ENCODE peak calls at places on chromosomes 7 and 10, in ten cellular contexts. Q is activated effector memory CD4-positive, alpha-beta T cell treated with Interleukin-2 at 50 U/mL for 16 hours; P is WERI-Rb-1; S is stimulated activated naive B cell treated with anti-CD40 and anti-IgM and Interleukin-4, amounts not matched to agents 10 μg/mL and 1 μg/mL and 100 μg/mL, for 72 hours; L is body of pancreas; F is Caco-2; R is activated CD4-positive, alpha-beta T cell treated with anti-CD3 and anti-CD28 coated beads, Interleukin-2, amount 10 ng/mL, durations not matched to agents 7 days and 5 days; K is HCEC 1CT; I is A549; H is Calu3. C is an unnamed sample.
A peak's percentile ranks its signal among the peaks of the same experiment; 100 is the strongest.

GRCh38 chr10:125982256-125982948 is 86.0 kb downstream of the FANK1 start:
- DNase-seq in P (peak; percentile 32), F (peak; percentile 49), I (peak; percentile 35), S (peak; percentile 39), Q (no peak), K (peak; percentile 55), L (no peak), R (peak; percentile 27), H (peak; percentile 14), C (peak; percentile 42)

GRCh38 chr7:87003872-87004798 is 55.3 kb downstream of the ELAPOR2 start:
- DNase-seq in P (no peak), F (no peak), Q (no peak), K (no peak), I (no peak), H (no peak), S (no peak), L (no peak), R (no peak), C (no peak)

GRCh38 chr7:93053946-93054943 is 63.5 kb downstream of the SAMD9 start:
- DNase-seq in K (no peak), F (no peak), P (no peak), H (no peak), Q (no peak), I (no peak), R (no peak), S (no peak), L (no peak), C (no peak)

GRCh38 chr7:70032673-70033072 is 434.4 kb downstream of the AUTS2 start:
- DNase-seq in F (no peak), Q (no peak), K (no peak), I (no peak), S (no peak), P (no peak), H (no peak), L (no peak), R (no peak), C (no peak)

GRCh38 chr7:129923709-129924108 is 29.1 kb downstream of the UBE2H start:
- DNase-seq in R (no peak), F (no peak), K (peak; percentile 80), Q (no peak), H (no peak), P (no peak), I (no peak), S (no peak), L (no peak), C (peak; percentile 47)

GRCh38 chr10:62018141-62018911 is 116.8 kb downstream of the ARID5B start:
- DNase-seq in I (no peak), Q (no peak), L (peak; percentile 22), S (no peak), R (no peak), P (no peak), F (no peak), K (no peak), H (no peak), C (no peak)

GRCh38 chr10:85599081-85599480 is 767.5 kb downstream of the GRID1 start:
- DNase-seq in L (no peak), F (no peak), R (no peak), P (no peak), K (no peak), I (no peak), Q (no peak), H (no peak), S (no peak), C (no peak)

GRCh38 chr10:24908793-24909423 is 43.5 kb downstream of the PRTFDC1 start:
- DNase-seq in I (peak; percentile 25), H (peak; percentile 34), Q (no peak), S (no peak), L (no peak), K (peak; percentile 76), P (no peak), R (no peak), F (no peak), C (no peak)

GRCh38 chr10:117188399-117188798 is 8.9 kb upstream of the KCNK18 start:
- DNase-seq in Q (no peak), H (no peak), R (no peak), S (no peak), F (no peak), I (no peak), K (peak; percentile 7), P (no peak), L (no peak), C (no peak)

GRCh38 chr7:155811895-155812761 is at the start of gene SHH:
- DNase-seq in I (no peak), K (no peak), R (no peak), L (no peak), F (no peak), P (no peak), H (peak; percentile 20), Q (no peak), S (no peak), C (no peak)

GRCh38 chr7:117092801-117093200 is 139.5 kb downstream of the ST7 start:
- DNase-seq in R (no peak), L (peak; percentile 68), P (no peak), F (no peak), K (peak; percentile 40), S (no peak), Q (no peak), I (no peak), H (no peak), C (no peak)

GRCh38 chr10:29728541-29729049 is 93.8 kb upstream of the SVIL start:
- DNase-seq in K (no peak), I (no peak), Q (no peak), S (no peak), F (no peak), R (no peak), L (no peak), P (peak; percentile 8), H (no peak), C (no peak)

GRCh38 chr7:65325793-65326432 is 47.7 kb upstream of the ZNF92 start:
- DNase-seq in R (no peak), I (no peak), S (no peak), H (no peak), Q (no peak), L (no peak), P (no peak), K (no peak), F (no peak), C (no peak)

GRCh38 chr7:87210506-87210905 is 9.0 kb downstream of the TMEM243 start:
- DNase-seq in H (no peak), Q (no peak), P (no peak), S (no peak), K (no peak), L (no peak), F (no peak), R (no peak), I (no peak), C (no peak)

GRCh38 chr10:132989476-132990415 is 47.4 kb upstream of the CFAP46 start:
- DNase-seq in I (no peak), Q (no peak), H (no peak), K (no peak), L (no peak), R (no peak), S (no peak), F (no peak), P (no peak), C (no peak)

GRCh38 chr7:134121632-134122139 is 5.5 kb upstream of the LRGUK start:
- DNase-seq in F (no peak), K (no peak), P (no peak), R (no peak), Q (no peak), S (no peak), I (no peak), H (no peak), L (no peak), C (no peak)

GRCh38 chr10:43221419-43222293 is 45.2 kb downstream of the RASGEF1A start:
- DNase-seq in I (peak; percentile 21), R (no peak), F (peak; percentile 52), K (no peak), H (no peak), Q (no peak), P (peak; percentile 53), S (no peak), L (peak; percentile 4), C (no peak)

GRCh38 chr10:34378297-34378696 is 436.8 kb downstream of the PARD3 start:
- DNase-seq in S (no peak), F (no peak), Q (no peak), K (no peak), I (no peak), L (no peak), R (no peak), H (no peak), P (no peak), C (no peak)

GRCh38 chr7:104627516-104627915 is 299.1 kb downstream of the LHFPL3 start:
- DNase-seq in F (peak; percentile 56), L (peak; percentile 12), S (no peak), P (no peak), R (peak; percentile 50), H (peak; percentile 13), I (no peak), K (peak; percentile 14), Q (no peak), C (no peak)

GRCh38 chr10:4546500-4546899 is 279.5 kb upstream of the AKR1E2 start:
- DNase-seq in P (no peak), Q (no peak), H (peak; percentile 4), R (no peak), S (no peak), K (peak; percentile 47), F (no peak), I (no peak), L (no peak), C (no peak)

GRCh38 chr10:71124921-71125748 is 87.2 kb upstream of the UNC5B start:
- DNase-seq in H (no peak), F (no peak), Q (no peak), R (no peak), S (no peak), K (no peak), P (no peak), L (no peak), I (no peak), C (no peak)

GRCh38 chr10:126351021-126351420 is 37.3 kb downstream of the ADAM12 start:
- DNase-seq in Q (no peak), S (no peak), R (no peak), P (no peak), L (no peak), H (no peak), K (no peak), F (no peak), I (no peak), C (no peak)

GRCh38 chr7:63789378-63790176 is 209.1 kb upstream of the ZNF722 start:
- DNase-seq in P (no peak), F (no peak), I (no peak), H (no peak), Q (no peak), R (peak; percentile 7), S (no peak), K (no peak), L (peak; percentile 14), C (no peak)

GRCh38 chr7:53397911-53398310 is 362.5 kb downstream of the POM121L12 start:
- DNase-seq in S (no peak), K (no peak), Q (no peak), R (no peak), H (no peak), I (no peak), F (no peak), L (no peak), P (no peak), C (no peak)

GRCh38 chr10:15877836-15878576 is 17.7 kb upstream of the MINDY3 start:
- DNase-seq in P (no peak), S (no peak), I (no peak), H (peak; percentile 27), L (peak; percentile 32), Q (no peak), R (no peak), K (no peak), F (peak; percentile 19), C (no peak)

GRCh38 chr10:110069502-110069982 is 61.8 kb downstream of the ADD3 start:
- DNase-seq in H (no peak), P (no peak), F (no peak), S (no peak), K (no peak), I (no peak), L (no peak), R (peak; percentile 33), Q (no peak), C (peak; percentile 55)

GRCh38 chr7:151861881-151862280 is 15.0 kb downstream of the PRKAG2 start:
- DNase-seq in Q (no peak), F (no peak), L (no peak), P (no peak), I (no peak), H (no peak), R (no peak), S (no peak), K (no peak), C (no peak)

GRCh38 chr7:137402535-137403258 is 59.2 kb upstream of the PTN start:
- DNase-seq in S (no peak), K (no peak), I (no peak), L (no peak), P (no peak), Q (no peak), H (no peak), R (no peak), F (no peak), C (no peak)

C was measured in GM13977.